ENCODE peak calls at places on chromosomes 1 and 21, in four cellular contexts. One of them, this sample, is unnamed.

GRCh38 chr1:50750021-50750619 is 209.9 kb downstream of the FAF1 start:
- DNase-seq in NCI-H2029 treated with DMSO at 0.1 percent for 48 hours: no peak
- DNase-seq in OCI-LY7: peak; percentile 35
- DNase-seq in stimulated activated CD8-positive, alpha-beta memory T cell treated with anti-CD3 and anti-CD28 coated beads, Interleukin-7, amount 100 ng/mL, for 4 hours: no peak
- DNase-seq in this sample: peak; percentile 31

GRCh38 chr21:37917612-37918011 is 1.4 kb upstream of the KCNJ6 start:
- DNase-seq in NCI-H2029 treated with DMSO at 0.1 percent for 48 hours: no peak
- DNase-seq in OCI-LY7: no peak
- DNase-seq in stimulated activated CD8-positive, alpha-beta memory T cell treated with anti-CD3 and anti-CD28 coated beads, Interleukin-7, amount 100 ng/mL, for 4 hours: no peak
- DNase-seq in this sample: no peak

GRCh38 chr1:228014235-228014930 is 7.6 kb downstream of the WNT3A start:
- DNase-seq in NCI-H2029 treated with DMSO at 0.1 percent for 48 hours: no peak
- DNase-seq in OCI-LY7: no peak
- DNase-seq in stimulated activated CD8-positive, alpha-beta memory T cell treated with anti-CD3 and anti-CD28 coated beads, Interleukin-7, amount 100 ng/mL, for 4 hours: no peak
- DNase-seq in this sample: no peak

GRCh38 chr1:3417082-3417728 is 37.3 kb upstream of the ARHGEF16 start:
- DNase-seq in NCI-H2029 treated with DMSO at 0.1 percent for 48 hours: no peak
- DNase-seq in OCI-LY7: no peak
- DNase-seq in stimulated activated CD8-positive, alpha-beta memory T cell treated with anti-CD3 and anti-CD28 coated beads, Interleukin-7, amount 100 ng/mL, for 4 hours: no peak
- DNase-seq in this sample: no peak

GRCh38 chr1:29500651-29501050 is 264.3 kb downstream of the PTPRU start:
- DNase-seq in NCI-H2029 treated with DMSO at 0.1 percent for 48 hours: no peak
- DNase-seq in OCI-LY7: no peak
- DNase-seq in stimulated activated CD8-positive, alpha-beta memory T cell treated with anti-CD3 and anti-CD28 coated beads, Interleukin-7, amount 100 ng/mL, for 4 hours: no peak
- DNase-seq in this sample: no peak

GRCh38 chr1:42835422-42835821 is 11.0 kb upstream of the ZNF691 start:
- DNase-seq in NCI-H2029 treated with DMSO at 0.1 percent for 48 hours: no peak
- DNase-seq in OCI-LY7: no peak
- DNase-seq in stimulated activated CD8-positive, alpha-beta memory T cell treated with anti-CD3 and anti-CD28 coated beads, Interleukin-7, amount 100 ng/mL, for 4 hours: no peak
- DNase-seq in this sample: no peak

GRCh38 chr1:228007054-228007800 is 429 bp downstream of the WNT3A start:
- DNase-seq in NCI-H2029 treated with DMSO at 0.1 percent for 48 hours: no peak
- DNase-seq in OCI-LY7: no peak
- DNase-seq in stimulated activated CD8-positive, alpha-beta memory T cell treated with anti-CD3 and anti-CD28 coated beads, Interleukin-7, amount 100 ng/mL, for 4 hours: no peak
- DNase-seq in this sample: no peak

GRCh38 chr1:230982698-230983097 is 3.8 kb downstream of the ARV1 start:
- DNase-seq in NCI-H2029 treated with DMSO at 0.1 percent for 48 hours: no peak
- DNase-seq in OCI-LY7: no peak
- DNase-seq in stimulated activated CD8-positive, alpha-beta memory T cell treated with anti-CD3 and anti-CD28 coated beads, Interleukin-7, amount 100 ng/mL, for 4 hours: no peak
- DNase-seq in this sample: peak; percentile 24

GRCh38 chr1:87678221-87678715 is 349.6 kb downstream of the LMO4 start:
- DNase-seq in NCI-H2029 treated with DMSO at 0.1 percent for 48 hours: no peak
- DNase-seq in OCI-LY7: no peak
- DNase-seq in stimulated activated CD8-positive, alpha-beta memory T cell treated with anti-CD3 and anti-CD28 coated beads, Interleukin-7, amount 100 ng/mL, for 4 hours: no peak
- DNase-seq in this sample: peak; percentile 35

GRCh38 chr1:212328248-212328647 is 43.0 kb downstream of the PPP2R5A start:
- DNase-seq in NCI-H2029 treated with DMSO at 0.1 percent for 48 hours: no peak
- DNase-seq in OCI-LY7: no peak
- DNase-seq in stimulated activated CD8-positive, alpha-beta memory T cell treated with anti-CD3 and anti-CD28 coated beads, Interleukin-7, amount 100 ng/mL, for 4 hours: no peak
- DNase-seq in this sample: no peak

GRCh38 chr1:34037856-34038255 is 127.2 kb downstream of the CSMD2 start:
- DNase-seq in NCI-H2029 treated with DMSO at 0.1 percent for 48 hours: no peak
- DNase-seq in OCI-LY7: no peak
- DNase-seq in stimulated activated CD8-positive, alpha-beta memory T cell treated with anti-CD3 and anti-CD28 coated beads, Interleukin-7, amount 100 ng/mL, for 4 hours: no peak
- DNase-seq in this sample: no peak

GRCh38 chr21:39660596-39660995 is 47.9 kb downstream of the B3GALT5 start:
- DNase-seq in NCI-H2029 treated with DMSO at 0.1 percent for 48 hours: peak; percentile 86
- DNase-seq in OCI-LY7: no peak
- DNase-seq in stimulated activated CD8-positive, alpha-beta memory T cell treated with anti-CD3 and anti-CD28 coated beads, Interleukin-7, amount 100 ng/mL, for 4 hours: no peak
- DNase-seq in this sample: peak; percentile 88

GRCh38 chr1:31663622-31664452 is 19.2 kb upstream of the PEF1 start:
- DNase-seq in NCI-H2029 treated with DMSO at 0.1 percent for 48 hours: no peak
- DNase-seq in OCI-LY7: peak; percentile 60
- DNase-seq in stimulated activated CD8-positive, alpha-beta memory T cell treated with anti-CD3 and anti-CD28 coated beads, Interleukin-7, amount 100 ng/mL, for 4 hours: peak; percentile 19
- DNase-seq in this sample: peak; percentile 43

GRCh38 chr1:171984850-171985485 is 143.7 kb downstream of the DNM3 start:
- DNase-seq in NCI-H2029 treated with DMSO at 0.1 percent for 48 hours: no peak
- DNase-seq in OCI-LY7: peak; percentile 40
- DNase-seq in stimulated activated CD8-positive, alpha-beta memory T cell treated with anti-CD3 and anti-CD28 coated beads, Interleukin-7, amount 100 ng/mL, for 4 hours: no peak
- DNase-seq in this sample: peak; percentile 54

GRCh38 chr1:214453109-214453722 is 98.2 kb downstream of the PTPN14 start:
- DNase-seq in NCI-H2029 treated with DMSO at 0.1 percent for 48 hours: no peak
- DNase-seq in OCI-LY7: no peak
- DNase-seq in stimulated activated CD8-positive, alpha-beta memory T cell treated with anti-CD3 and anti-CD28 coated beads, Interleukin-7, amount 100 ng/mL, for 4 hours: no peak
- DNase-seq in this sample: peak; percentile 85

GRCh38 chr1:217857061-217857460 is 225.9 kb downstream of the SPATA17 start:
- DNase-seq in NCI-H2029 treated with DMSO at 0.1 percent for 48 hours: no peak
- DNase-seq in OCI-LY7: no peak
- DNase-seq in stimulated activated CD8-positive, alpha-beta memory T cell treated with anti-CD3 and anti-CD28 coated beads, Interleukin-7, amount 100 ng/mL, for 4 hours: no peak
- DNase-seq in this sample: no peak

GRCh38 chr1:77459881-77460280 is 178.1 kb downstream of the AK5 start:
- DNase-seq in NCI-H2029 treated with DMSO at 0.1 percent for 48 hours: no peak
- DNase-seq in OCI-LY7: no peak
- DNase-seq in stimulated activated CD8-positive, alpha-beta memory T cell treated with anti-CD3 and anti-CD28 coated beads, Interleukin-7, amount 100 ng/mL, for 4 hours: no peak
- DNase-seq in this sample: no peak

GRCh38 chr1:52707927-52708655 is 9.9 kb upstream of the COA7 start:
- DNase-seq in NCI-H2029 treated with DMSO at 0.1 percent for 48 hours: no peak
- DNase-seq in OCI-LY7: no peak
- DNase-seq in stimulated activated CD8-positive, alpha-beta memory T cell treated with anti-CD3 and anti-CD28 coated beads, Interleukin-7, amount 100 ng/mL, for 4 hours: no peak
- DNase-seq in this sample: peak; percentile 85

GRCh38 chr1:2174348-2175054 is 20.1 kb downstream of the FAAP20 start:
- DNase-seq in NCI-H2029 treated with DMSO at 0.1 percent for 48 hours: peak; percentile 1
- DNase-seq in OCI-LY7: peak; percentile 26
- DNase-seq in stimulated activated CD8-positive, alpha-beta memory T cell treated with anti-CD3 and anti-CD28 coated beads, Interleukin-7, amount 100 ng/mL, for 4 hours: no peak
- DNase-seq in this sample: peak; percentile 47

GRCh38 chr1:244349103-244349531 is 102.6 kb downstream of the ADSS2 start:
- DNase-seq in NCI-H2029 treated with DMSO at 0.1 percent for 48 hours: no peak
- DNase-seq in OCI-LY7: no peak
- DNase-seq in stimulated activated CD8-positive, alpha-beta memory T cell treated with anti-CD3 and anti-CD28 coated beads, Interleukin-7, amount 100 ng/mL, for 4 hours: no peak
- DNase-seq in this sample: no peak

GRCh38 chr1:24849653-24850295 is 80.3 kb downstream of the RUNX3 start:
- DNase-seq in NCI-H2029 treated with DMSO at 0.1 percent for 48 hours: no peak
- DNase-seq in OCI-LY7: peak; percentile 40
- DNase-seq in stimulated activated CD8-positive, alpha-beta memory T cell treated with anti-CD3 and anti-CD28 coated beads, Interleukin-7, amount 100 ng/mL, for 4 hours: no peak
- DNase-seq in this sample: no peak

GRCh38 chr1:156709743-156710489 is 4.5 kb upstream of the CRABP2 start:
- DNase-seq in NCI-H2029 treated with DMSO at 0.1 percent for 48 hours: peak; percentile 58
- DNase-seq in OCI-LY7: no peak
- DNase-seq in stimulated activated CD8-positive, alpha-beta memory T cell treated with anti-CD3 and anti-CD28 coated beads, Interleukin-7, amount 100 ng/mL, for 4 hours: no peak
- DNase-seq in this sample: peak; percentile 52

GRCh38 chr1:27868932-27869718 is 3.2 kb upstream of the THEMIS2 start:
- DNase-seq in NCI-H2029 treated with DMSO at 0.1 percent for 48 hours: no peak
- DNase-seq in OCI-LY7: peak; percentile 78
- DNase-seq in stimulated activated CD8-positive, alpha-beta memory T cell treated with anti-CD3 and anti-CD28 coated beads, Interleukin-7, amount 100 ng/mL, for 4 hours: peak; percentile 50
- DNase-seq in this sample: no peak

This sample was measured in kidney tubule cell.